ENCODE peak calls at places on chromosomes 4 and X, in eight cellular contexts. X is endothelial cell, W is WTC11, Z is ascending aorta, N is HepG2, U is GM12878, V is pancreas, A is mammary epithelial cell. M is an unnamed sample.

GRCh38 chr4:23234716-23235115 is 542.0 kb downstream of the GBA3 start:
- DNase-seq in X (no peak), W (no peak), Z (no peak), N (no peak), U (no peak), V (no peak), A (no peak), M (no peak)

GRCh38 chr4:58225460-58225859 is 1115.3 kb upstream of the IGFBP7 start:
- DNase-seq in X (no peak), W (no peak), Z (no peak), N (no peak), U (no peak), V (no peak), A (no peak), M (no peak)

GRCh38 chrX:119758682-119759332 is 419 bp downstream of the SOWAHD start:
- DNase-seq in X (peak), W (peak), Z (no peak), N (no peak), U (no peak), V (peak), A (peak), M (peak)

GRCh38 chr4:122826596-122827257 is at the start of gene FGF2:
- DNase-seq in X (peak), W (peak), Z (peak), N (no peak), U (no peak), V (peak), A (peak), M (peak)

GRCh38 chr4:6019316-6020263 is 1.4 kb upstream of the C4orf50 start:
- DNase-seq in X (peak), W (peak), Z (no peak), N (peak), U (no peak), V (peak), A (no peak), M (peak)

GRCh38 chr4:2733844-2734574 is 22.1 kb downstream of the TNIP2 start:
- DNase-seq in X (no peak), W (no peak), Z (no peak), N (no peak), U (no peak), V (peak), A (no peak), M (no peak)

GRCh38 chrX:12138366-12139313 is at the start of gene FRMPD4:
- DNase-seq in X (peak), W (peak), Z (no peak), N (no peak), U (no peak), V (peak), A (peak), M (peak)

GRCh38 chrX:148600581-148600980 is 100.2 kb downstream of the AFF2 start:
- DNase-seq in X (no peak), W (no peak), Z (no peak), N (no peak), U (no peak), V (no peak), A (no peak), M (no peak)

GRCh38 chrX:74467656-74468055 is 46.4 kb downstream of the SLC16A2 start:
- DNase-seq in X (no peak), W (no peak), Z (no peak), N (no peak), U (no peak), V (no peak), A (peak), M (no peak)

GRCh38 chr4:183960021-183960420 is 54.9 kb downstream of the STOX2 start:
- DNase-seq in X (peak), W (peak), Z (no peak), N (no peak), U (no peak), V (no peak), A (peak), M (peak)

GRCh38 chr4:37641352-37641751 is 44.8 kb downstream of the RELL1 start:
- DNase-seq in X (no peak), W (no peak), Z (no peak), N (no peak), U (no peak), V (no peak), A (peak), M (no peak)

GRCh38 chrX:123924181-123924580 is 37.3 kb upstream of the STAG2 start:
- DNase-seq in X (no peak), W (peak), Z (no peak), N (no peak), U (no peak), V (no peak), A (no peak), M (no peak)

GRCh38 chr4:7173821-7174220 is 18.5 kb upstream of the SORCS2 start:
- DNase-seq in X (no peak), W (no peak), Z (no peak), N (no peak), U (no peak), V (peak), A (no peak), M (no peak)

GRCh38 chr4:168769416-168769815 is 240.6 kb downstream of the CBR4 start:
- DNase-seq in X (no peak), W (no peak), Z (no peak), N (no peak), U (no peak), V (no peak), A (peak), M (no peak)

GRCh38 chr4:155759372-155760252 is 791 bp downstream of the GUCY1B1 start:
- DNase-seq in X (peak), W (peak), Z (peak), N (no peak), U (no peak), V (peak), A (peak), M (peak)

GRCh38 chrX:15956684-15957083 is 102.1 kb upstream of the AP1S2 start:
- DNase-seq in X (peak), W (no peak), Z (no peak), N (no peak), U (no peak), V (no peak), A (peak), M (no peak)

GRCh38 chr4:140103676-140104075 is 50.3 kb downstream of the MAML3 start:
- DNase-seq in X (no peak), W (no peak), Z (no peak), N (no peak), U (peak), V (no peak), A (peak), M (no peak)

GRCh38 chr4:8587469-8588195 is 4.9 kb upstream of the CPZ start:
- DNase-seq in X (no peak), W (peak), Z (no peak), N (no peak), U (no peak), V (peak), A (no peak), M (peak)

GRCh38 chr4:8585721-8586161 is 5.5 kb downstream of the GPR78 start:
- DNase-seq in X (no peak), W (peak), Z (no peak), N (no peak), U (no peak), V (peak), A (no peak), M (no peak)

GRCh38 chr4:8586246-8586645 is 6.1 kb downstream of the GPR78 start:
- DNase-seq in X (no peak), W (no peak), Z (no peak), N (no peak), U (no peak), V (no peak), A (no peak), M (no peak)

GRCh38 chr4:8588196-8588470 is 4.4 kb upstream of the CPZ start:
- DNase-seq in X (no peak), W (no peak), Z (no peak), N (no peak), U (no peak), V (no peak), A (no peak), M (peak)

DNA sequence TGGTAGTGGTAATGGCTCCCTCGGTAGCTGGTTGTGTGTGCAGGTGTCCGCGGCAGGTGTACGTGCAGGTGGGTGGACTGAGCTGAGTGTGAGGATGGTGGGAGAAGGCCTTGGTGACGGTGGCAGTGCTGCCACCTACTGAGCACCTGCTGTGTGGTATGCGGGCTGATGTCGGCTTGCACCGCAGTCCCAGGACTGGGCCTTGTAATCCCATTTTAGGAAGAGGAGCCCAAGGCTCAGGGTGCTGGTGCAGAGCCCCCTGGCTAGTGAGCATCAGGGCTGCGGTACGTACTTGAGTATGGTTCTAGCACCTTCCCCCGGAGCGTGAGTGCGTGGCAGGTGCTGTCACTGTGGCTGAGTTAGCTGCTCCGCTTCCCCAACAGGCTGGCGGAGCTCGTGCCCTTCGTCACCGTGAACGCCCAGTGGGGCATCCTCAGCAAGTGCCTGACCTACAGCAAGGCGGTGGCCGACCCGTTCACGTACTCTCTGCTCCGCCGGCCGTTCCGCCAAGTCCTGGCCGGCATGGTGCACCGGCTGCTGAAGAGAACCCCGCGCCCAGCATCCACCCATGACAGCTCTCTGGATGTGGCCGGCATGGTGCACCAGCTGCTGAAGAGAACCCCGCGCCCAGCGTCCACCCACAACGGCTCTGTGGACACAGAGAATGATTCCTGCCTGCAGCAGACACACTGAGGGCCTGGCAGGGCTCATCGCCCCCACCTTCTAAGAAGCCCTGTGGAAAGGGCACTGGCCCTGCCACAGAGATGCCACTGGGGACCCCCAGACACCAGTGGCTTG is 5.7 kb upstream of the CPZ start:
- DNase-seq in X (no peak), W (peak), Z (no peak), N (no peak), U (no peak), V (peak), A (no peak), M (peak)
- TF ChIP-seq CTCF in X (no peak), W (no peak), Z (no peak), N (peak), U (peak), V (no peak), A (peak), M (no peak)

GRCh38 chrX:139483721-139484120 is 46.8 kb upstream of the F9 start:
- DNase-seq in X (no peak), W (no peak), Z (no peak), N (no peak), U (no peak), V (no peak), A (no peak), M (no peak)
- TF ChIP-seq CTCF in X (no peak), W (no peak), Z (no peak), N (no peak), U (no peak), V (no peak), A (no peak), M (no peak)

GRCh38 chrX:7047951-7048350 is 99.6 kb upstream of the STS start:
- DNase-seq in X (no peak), W (no peak), Z (no peak), N (no peak), U (no peak), V (no peak), A (no peak), M (no peak)
- TF ChIP-seq CTCF in X (no peak), W (no peak), Z (no peak), N (no peak), U (no peak), V (no peak), A (no peak), M (no peak)

DNA sequence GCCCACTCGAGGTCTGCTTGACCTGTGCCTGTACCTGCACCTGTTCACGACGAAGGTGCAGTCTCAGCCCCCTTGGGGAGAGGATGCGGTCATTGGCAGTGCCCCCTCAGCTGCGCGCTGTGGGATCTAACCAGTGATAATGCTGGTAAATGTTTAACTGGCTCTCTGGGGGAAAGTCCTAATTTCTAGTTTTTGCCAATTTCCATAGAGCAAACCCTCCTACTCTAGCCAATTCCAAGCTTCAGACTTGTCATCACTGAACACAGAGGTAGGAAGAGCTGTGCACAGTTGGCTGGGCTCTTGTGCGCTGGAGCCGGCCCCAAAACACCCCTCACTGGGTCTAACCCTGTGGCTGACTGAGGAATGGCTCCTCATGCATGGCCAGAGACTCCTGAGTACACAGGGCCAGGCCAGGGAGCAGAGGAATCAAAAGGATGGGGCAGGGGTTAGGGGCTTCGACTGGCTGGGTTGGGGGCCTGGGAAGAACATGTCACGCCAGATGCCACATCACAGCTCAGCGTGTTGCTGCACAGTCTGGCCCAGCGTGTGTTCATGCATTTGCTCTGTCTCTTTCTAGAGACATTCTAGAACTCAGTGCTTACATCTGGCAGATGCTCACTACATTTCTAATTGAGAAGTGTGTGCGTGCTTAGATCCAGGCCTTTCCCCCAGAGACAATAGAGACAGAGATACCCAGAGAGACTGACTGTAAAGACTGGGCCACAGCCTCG is 270.8 kb downstream of the BCOR start:
- DNase-seq in X (no peak), W (no peak), Z (no peak), N (no peak), U (no peak), V (no peak), A (no peak), M (no peak)
- TF ChIP-seq CTCF in X (no peak), W (no peak), Z (no peak), N (no peak), U (no peak), V (no peak), A (no peak), M (no peak)

M was measured in glutamatergic neuron.